ENCODE peak calls at places on chromosomes 16 and 17, in seven cellular contexts. B is K562, I is GM12892, N is H1, U is GM12878, Z is SK-N-SH, T is HepG2. O is an unnamed sample.

GRCh38 chr17:38358586-38359513 is 7.2 kb downstream of the SOCS7 start:
- DNase-seq in B (no peak), I (no peak), N (no peak), U (no peak), Z (no peak), T (peak), O (no peak)

GRCh38 chr17:62093188-62094155 is 28.4 kb upstream of the MED13 start:
- DNase-seq in B (no peak), I (peak), N (no peak), U (peak), Z (peak), T (peak), O (peak)

GRCh38 chr17:42798383-42799380 is at the start of the genes CNTD1 and COA3:
- DNase-seq in B (peak), I (peak), N (peak), U (peak), Z (peak), T (peak), O (peak)

GRCh38 chr17:50272711-50273653 is 1.3 kb upstream of the TMEM92 start:
- DNase-seq in B (peak), I (peak), N (peak), U (no peak), Z (peak), T (no peak), O (peak)

GRCh38 chr16:2147981-2148671 is at the start of gene RAB26:
- DNase-seq in B (peak), I (no peak), N (peak), U (no peak), Z (peak), T (peak), O (peak)

GRCh38 chr16:81616321-81617020 is 162.6 kb upstream of the PLCG2 start:
- DNase-seq in B (no peak), I (peak), N (no peak), U (peak), Z (peak), T (no peak), O (peak)

GRCh38 chr16:81650982-81651562 is 128.0 kb upstream of the PLCG2 start:
- DNase-seq in B (peak), I (no peak), N (peak), U (no peak), Z (no peak), T (no peak), O (no peak)

GRCh38 chr16:2072926-2073325 is 25.1 kb downstream of the TSC2 start:
- DNase-seq in B (no peak), I (no peak), N (no peak), U (no peak), Z (no peak), T (no peak), O (no peak)

GRCh38 chr17:79950306-79950705 is 85.4 kb downstream of the TBC1D16 start:
- DNase-seq in B (no peak), I (no peak), N (peak), U (no peak), Z (peak), T (no peak), O (no peak)

GRCh38 chr17:11991461-11991860 is 5.8 kb downstream of the ZNF18 start:
- DNase-seq in B (no peak), I (no peak), N (no peak), U (no peak), Z (no peak), T (no peak), O (no peak)
- TF ChIP-seq TAF1 in B (no peak), I (no peak), N (no peak), U (no peak), Z (no peak), T (no peak), O (no peak)

GRCh38 chr16:19959736-19960135 is 75.1 kb upstream of the GPRC5B start:
- DNase-seq in B (no peak), I (no peak), N (no peak), U (no peak), Z (no peak), T (no peak), O (no peak)
- TF ChIP-seq TAF1 in B (no peak), I (no peak), N (no peak), U (no peak), Z (no peak), T (no peak), O (no peak)

GRCh38 chr17:21029032-21029431 is 13.8 kb downstream of the USP22 start:
- DNase-seq in B (no peak), I (no peak), N (no peak), U (no peak), Z (no peak), T (no peak), O (no peak)
- TF ChIP-seq TAF1 in B (no peak), I (no peak), N (no peak), U (no peak), Z (no peak), T (no peak), O (no peak)

GRCh38 chr17:47078801-47079200 is 99.7 kb upstream of the RPRML start:
- DNase-seq in B (no peak), I (no peak), N (no peak), U (no peak), Z (no peak), T (no peak), O (no peak)
- TF ChIP-seq TAF1 in B (no peak), I (no peak), N (no peak), U (no peak), Z (no peak), T (no peak), O (no peak)